ENCODE peak calls at places on chromosomes 6 and 20, in four cellular contexts. V, Y, W and S are unnamed samples.

GRCh38 chr6:48111143-48111506 is at the start of gene PTCHD4:
- DNase-seq in V (peak), Y (peak), W (peak), S (no peak)

GRCh38 chr6:26550250-26550993 is 12.3 kb downstream of the HMGN4 start:
- DNase-seq in V (peak), Y (no peak), W (peak), S (no peak)

GRCh38 chr6:5053038-5053437 is 32.1 kb upstream of the PPP1R3G start:
- DNase-seq in V (peak), Y (no peak), W (no peak), S (no peak)

GRCh38 chr6:6225885-6226284 is 94.6 kb downstream of the F13A1 start:
- DNase-seq in V (no peak), Y (no peak), W (no peak), S (no peak)

GRCh38 chr20:36541227-36542018 is at the start of gene MYL9:
- DNase-seq in V (peak), Y (peak), W (no peak), S (peak)

GRCh38 chr6:122622404-122622938 is 12.3 kb downstream of the PKIB start:
- DNase-seq in V (no peak), Y (no peak), W (no peak), S (no peak)

GRCh38 chr6:13487122-13488014 is at the start of gene GFOD1:
- DNase-seq in V (peak), Y (peak), W (peak), S (no peak)

GRCh38 chr20:16352321-16352720 is 220.9 kb downstream of the KIF16B start:
- DNase-seq in V (no peak), Y (no peak), W (no peak), S (no peak)

GRCh38 chr20:1894471-1894950 is 696 bp upstream of the SIRPA start:
- DNase-seq in V (no peak), Y (peak), W (no peak), S (peak)

GRCh38 chr20:8330785-8331699 is 199.0 kb downstream of the PLCB1 start:
- DNase-seq in V (no peak), Y (no peak), W (no peak), S (no peak)

GRCh38 chr6:82331031-82331773 is 32.4 kb upstream of the TPBG start:
- DNase-seq in V (peak), Y (peak), W (peak), S (peak)

GRCh38 chr6:45433533-45434400 is 56.0 kb upstream of the SUPT3H start:
- DNase-seq in V (no peak), Y (no peak), W (no peak), S (no peak)

GRCh38 chr6:125300992-125301434 is 754 bp downstream of the HDDC2 start:
- DNase-seq in V (peak), Y (peak), W (no peak), S (no peak)

GRCh38 chr6:10112871-10113584 is 301.8 kb downstream of the TFAP2A start:
- DNase-seq in V (no peak), Y (no peak), W (no peak), S (no peak)

GRCh38 chr6:79143320-79143898 is 65.4 kb upstream of the PHIP start:
- DNase-seq in V (no peak), Y (no peak), W (no peak), S (no peak)

GRCh38 chr6:153553627-153554026 is 422.5 kb upstream of the RGS17 start:
- DNase-seq in V (peak), Y (no peak), W (peak), S (no peak)

GRCh38 chr20:53216478-53216855 is 244.3 kb downstream of the TSHZ2 start:
- DNase-seq in V (no peak), Y (no peak), W (no peak), S (no peak)

GRCh38 chr6:65004283-65004682 is 702.7 kb downstream of the EYS start:
- DNase-seq in V (no peak), Y (no peak), W (no peak), S (no peak)

GRCh38 chr20:47493175-47493953 is 8.3 kb upstream of the NCOA3 start:
- DNase-seq in V (peak), Y (peak), W (peak), S (peak)

GRCh38 chr6:108736832-108737231 is 111.4 kb upstream of the ARMC2 start:
- DNase-seq in V (peak), Y (peak), W (peak), S (no peak)

GRCh38 chr6:170166511-170167122 is 124.3 kb downstream of the DLL1 start:
- DNase-seq in V (no peak), Y (no peak), W (no peak), S (no peak)

GRCh38 chr6:39137235-39137634 is 22.2 kb upstream of the SAYSD1 start:
- DNase-seq in V (peak), Y (no peak), W (peak), S (no peak)

GRCh38 chr6:117548797-117549301 is 53.5 kb downstream of the GOPC start:
- DNase-seq in V (no peak), Y (peak), W (peak), S (no peak)

GRCh38 chr6:150883521-150883920 is 18.0 kb downstream of the MTHFD1L start:
- DNase-seq in V (no peak), Y (no peak), W (no peak), S (no peak)

GRCh38 chr6:131948692-131949614 is 2.2 kb downstream of the CCN2 start:
- DNase-seq in V (peak), Y (peak), W (no peak), S (no peak)

GRCh38 chr6:160178271-160178670 is 56.7 kb downstream of the SLC22A1 start:
- DNase-seq in V (no peak), Y (no peak), W (no peak), S (no peak)

GRCh38 chr20:5660346-5660745 is 89.9 kb upstream of the SHLD1 start:
- DNase-seq in V (no peak), Y (peak), W (no peak), S (no peak)

GRCh38 chr20:45347936-45348809 is at the start of gene SDC4:
- DNase-seq in V (peak), Y (peak), W (peak), S (no peak)

GRCh38 chr6:146029573-146030184 is 817 bp downstream of the GRM1 start:
- DNase-seq in V (no peak), Y (no peak), W (no peak), S (no peak)

GRCh38 chr6:34663887-34664269 is 32.7 kb downstream of the ILRUN start:
- DNase-seq in V (no peak), Y (peak), W (peak), S (no peak)

GRCh38 chr6:129709909-129710721 is at the start of gene ARHGAP18:
- DNase-seq in V (peak), Y (peak), W (peak), S (peak)

GRCh38 chr6:139508023-139508422 is 133.6 kb upstream of the CITED2 start:
- DNase-seq in V (peak), Y (no peak), W (no peak), S (no peak)

GRCh38 chr6:26296857-26297648 is 67.9 kb upstream of the BTN3A2 start:
- DNase-seq in V (peak), Y (peak), W (no peak), S (no peak)

GRCh38 chr20:17499041-17499440 is 32.1 kb downstream of the BFSP1 start:
- DNase-seq in V (peak), Y (peak), W (no peak), S (no peak)

GRCh38 chr6:111361648-111362047 is 121.4 kb downstream of the REV3L start:
- DNase-seq in V (peak), Y (peak), W (peak), S (no peak)
- TF ChIP-seq CTCF in V (peak), Y (peak), W (peak), S (peak)

GRCh38 chr6:15500078-15500740 is 162.6 kb downstream of the DTNBP1 start:
- DNase-seq in V (no peak), Y (no peak), W (no peak), S (no peak)
- TF ChIP-seq CTCF in V (no peak), Y (no peak), W (no peak), S (no peak)

GRCh38 chr6:167500961-167501360 is 176.1 kb downstream of the TTLL2 start:
- DNase-seq in V (no peak), Y (no peak), W (no peak), S (no peak)

GRCh38 chr6:167502471-167502870 is 177.6 kb downstream of the TTLL2 start:
- DNase-seq in V (no peak), Y (no peak), W (no peak), S (no peak)

GRCh38 chr6:167499161-167499660 is 174.3 kb downstream of the TTLL2 start:
- DNase-seq in V (no peak), Y (no peak), W (no peak), S (no peak)

GRCh38 chr6:167504412-167504961 is 179.6 kb downstream of the TTLL2 start:
- DNase-seq in V (no peak), Y (no peak), W (no peak), S (no peak)

GRCh38 chr6:167501831-167502385 is 177.0 kb downstream of the TTLL2 start:
- DNase-seq in V (no peak), Y (no peak), W (peak), S (no peak)
- TF ChIP-seq CTCF in V (no peak), Y (no peak), W (peak), S (no peak)

DNA sequence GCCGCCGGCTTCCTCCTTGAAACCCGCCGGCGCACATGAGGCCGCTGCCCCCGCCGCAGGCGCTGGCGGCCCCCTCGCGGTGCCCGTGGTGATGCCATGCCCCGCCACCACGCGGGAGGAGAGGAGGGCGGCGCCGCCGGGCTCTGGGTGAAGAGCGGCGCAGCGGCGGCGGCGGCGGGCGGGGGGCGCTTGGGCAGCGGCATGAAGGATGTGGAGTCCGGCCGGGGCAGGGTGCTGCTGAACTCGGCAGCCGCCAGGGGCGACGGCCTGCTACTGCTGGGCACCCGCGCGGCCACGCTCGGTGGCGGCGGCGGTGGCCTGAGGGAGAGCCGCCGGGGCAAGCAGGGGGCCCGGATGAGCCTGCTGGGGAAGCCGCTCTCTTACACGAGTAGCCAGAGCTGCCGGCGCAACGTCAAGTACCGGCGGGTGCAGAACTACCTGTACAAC is 253 bp downstream of the KCNQ5 start:
- DNase-seq in V (no peak), Y (peak), W (peak), S (no peak)
- TF ChIP-seq CTCF in V (no peak), Y (peak), W (no peak), S (no peak)

DNA sequence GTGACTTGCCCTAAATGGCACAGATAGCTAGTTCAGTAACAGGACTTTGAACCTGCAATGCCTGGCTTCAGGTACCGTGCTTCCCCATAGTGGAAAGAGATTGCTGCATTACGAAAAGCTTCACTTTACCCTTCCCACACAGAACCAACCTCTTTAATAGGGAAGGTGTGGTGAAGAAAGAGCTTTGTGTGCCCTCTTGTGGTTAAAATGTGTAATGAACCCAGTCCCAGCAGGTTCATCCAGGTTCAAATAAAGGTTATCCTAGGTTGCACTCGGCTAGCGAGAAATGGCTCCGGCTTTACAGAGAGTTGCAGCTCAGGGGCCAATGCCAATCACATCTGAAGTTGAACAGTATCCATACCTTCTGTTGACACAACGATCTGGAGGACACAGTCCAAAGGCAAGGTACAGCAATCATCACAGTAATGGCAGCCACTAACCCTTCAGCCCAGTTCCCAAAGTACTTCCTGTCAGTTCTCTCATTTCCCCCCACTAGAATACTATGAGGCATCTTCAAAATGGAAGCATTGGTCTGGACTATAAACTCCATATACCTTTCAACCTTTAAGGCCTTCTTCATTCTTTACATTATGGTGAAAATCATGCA is 3.0 kb downstream of the DEFB115 start:
- DNase-seq in V (no peak), Y (peak), W (peak), S (no peak)
- TF ChIP-seq CTCF in V (peak), Y (peak), W (peak), S (no peak)

DNA sequence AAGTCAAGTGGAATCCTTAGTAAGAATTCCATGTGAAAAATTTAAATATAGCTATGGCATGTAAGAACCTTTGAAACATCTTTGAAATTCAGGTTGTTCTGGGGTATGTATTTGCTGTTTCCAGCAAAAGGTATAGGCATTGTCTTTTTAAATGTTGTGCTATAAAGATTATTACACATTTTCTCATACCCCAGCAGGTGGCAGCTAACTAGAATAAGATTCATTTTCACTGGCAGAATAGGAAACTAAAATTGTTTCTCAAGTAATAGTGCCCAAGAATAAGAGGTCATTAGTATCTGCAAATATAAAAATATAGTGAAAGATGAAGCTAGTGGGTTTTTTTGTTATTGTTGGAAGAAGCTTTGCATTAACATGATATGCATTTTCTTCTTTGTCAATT is 1.8 kb downstream of the GRIK2 start:
- DNase-seq in V (no peak), Y (peak), W (no peak), S (no peak)
- TF ChIP-seq CTCF in V (peak), Y (peak), W (no peak), S (no peak)

GRCh38 chr20:52064936-52065335 is 126.6 kb downstream of the ZFP64 start:
- DNase-seq in V (no peak), Y (no peak), W (no peak), S (no peak)

GRCh38 chr20:52062452-52063209 is 128.9 kb downstream of the ZFP64 start:
- DNase-seq in V (no peak), Y (no peak), W (no peak), S (no peak)

GRCh38 chr20:52056203-52057062 is 135.1 kb downstream of the ZFP64 start:
- DNase-seq in V (peak), Y (peak), W (peak), S (peak)

DNA sequence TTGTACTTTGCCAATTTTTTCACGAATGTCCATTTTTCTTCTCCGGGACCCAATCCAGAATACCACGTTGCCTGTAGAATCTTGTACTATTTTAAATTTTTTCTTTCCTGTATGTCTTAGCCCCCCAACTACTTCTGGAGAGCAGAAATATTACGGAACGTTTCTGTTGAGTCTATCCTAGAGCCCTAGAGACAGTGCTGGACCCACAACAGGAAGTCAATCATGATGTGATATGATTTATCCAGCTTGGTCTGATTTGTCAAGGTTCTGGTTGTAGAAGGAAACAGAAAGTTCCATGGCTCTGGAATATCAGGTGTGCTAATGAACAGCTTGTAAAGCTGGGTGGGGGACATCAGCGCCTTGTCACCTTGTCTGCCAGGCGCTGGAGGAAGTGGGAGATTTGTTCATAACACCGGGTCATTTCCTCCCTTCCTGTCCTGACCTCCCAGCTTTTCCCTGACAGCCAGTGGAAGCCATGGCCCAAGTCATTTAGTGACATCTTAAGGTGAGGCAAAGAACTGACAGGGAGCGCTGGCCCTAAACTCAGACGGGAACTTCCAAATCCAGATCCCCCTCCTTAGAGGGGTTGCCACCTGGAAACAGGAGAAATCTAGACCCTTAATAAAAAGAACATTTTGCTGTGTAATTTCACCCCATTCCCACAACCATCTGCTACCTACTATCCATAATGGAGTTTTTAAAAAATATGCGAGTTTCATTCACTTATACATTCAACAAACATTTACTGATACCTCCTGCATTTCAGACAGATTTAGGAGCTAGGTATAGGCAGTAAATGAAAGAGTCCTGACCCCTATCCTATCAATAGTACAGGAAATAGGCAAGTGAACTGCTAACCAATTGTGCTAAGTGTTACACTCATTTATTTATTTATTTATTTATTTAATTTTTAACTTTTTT is 130.5 kb downstream of the ZFP64 start:
- DNase-seq in V (peak), Y (peak), W (peak), S (no peak)
- TF ChIP-seq CTCF in V (peak), Y (peak), W (peak), S (peak)

DNA sequence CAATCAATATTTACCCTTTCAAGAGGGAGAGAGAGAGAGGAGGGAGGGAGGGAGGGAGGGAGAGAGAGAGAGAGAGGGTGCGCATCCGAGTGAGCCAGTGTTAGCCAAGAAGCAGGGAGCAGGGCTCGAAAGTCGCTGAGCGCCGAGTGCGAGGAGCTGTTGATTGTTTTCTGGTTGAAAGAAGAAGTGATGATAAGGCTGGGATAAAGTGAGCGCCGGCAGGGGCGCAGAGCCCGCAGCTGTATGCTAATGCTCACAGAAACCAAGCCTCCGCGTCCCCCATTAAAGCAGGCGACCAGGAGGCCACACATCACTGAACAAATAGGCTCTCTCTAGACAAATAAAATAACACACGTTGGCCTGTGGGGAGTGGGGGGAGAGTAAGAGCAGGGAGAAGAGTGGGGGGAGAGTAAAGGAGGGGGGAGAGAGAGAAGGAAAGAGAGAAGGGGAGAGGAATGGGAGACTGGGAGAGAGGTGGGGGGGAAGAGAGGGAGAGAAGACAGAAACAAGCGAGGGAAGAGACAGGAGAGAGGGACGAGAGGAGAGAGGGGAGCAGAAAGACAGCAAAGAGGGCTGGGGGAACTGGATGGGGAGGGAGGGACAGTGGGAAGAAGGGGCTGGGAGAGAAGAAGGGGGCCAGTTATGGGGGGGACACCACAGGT is 5.0 kb upstream of the INSM1 start:
- DNase-seq in V (no peak), Y (no peak), W (no peak), S (no peak)
- TF ChIP-seq CTCF in V (no peak), Y (no peak), W (no peak), S (no peak)

DNA sequence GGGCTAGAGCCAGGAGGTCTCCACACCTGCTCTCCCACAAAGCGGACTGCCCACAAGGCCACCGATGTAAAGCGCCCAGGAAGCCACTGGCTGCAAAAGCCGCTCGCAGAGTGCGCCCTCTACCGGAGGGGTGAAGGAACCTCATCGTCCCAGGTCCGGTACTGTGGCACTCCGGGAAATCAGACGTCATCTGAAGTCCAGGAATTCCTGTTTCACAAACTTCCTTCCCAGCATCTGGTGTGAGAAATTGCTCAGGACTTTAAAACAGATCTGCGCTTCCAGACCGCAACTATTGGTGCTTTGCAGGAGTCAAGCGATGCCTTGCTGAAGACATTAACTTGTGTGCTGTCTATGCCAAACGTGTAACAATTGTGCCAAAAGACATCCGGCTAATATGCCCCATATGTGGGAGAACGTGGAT is 115.1 kb upstream of the ARID1B start:
- DNase-seq in V (peak), Y (no peak), W (peak), S (peak)
- TF ChIP-seq CTCF in V (peak), Y (peak), W (peak), S (peak)

GRCh38 chr6:154629127-154629526 is 104.1 kb upstream of the SCAF8 start:
- DNase-seq in V (no peak), Y (no peak), W (no peak), S (no peak)
- TF ChIP-seq CTCF in V (no peak), Y (no peak), W (no peak), S (no peak)